ENCODE peak calls at places on chromosomes 7 and 10, in ten cellular contexts. Y is NB4, Z is HCT116, G is ovary, S is stomach, P is IMR-90, F is tibial nerve, U is spleen, V is uterus, N is endothelial cell of umbilical vein. H is an unnamed sample.
A peak's percentile ranks its signal among the peaks of the same experiment; 100 is the strongest.

GRCh38 chr10:17428616-17429097 is 25.7 kb downstream of the ST8SIA6 start:
- DNase-seq in Y (peak; percentile 31), Z (no peak), G (no peak), S (no peak), P (no peak), F (no peak), U (peak; percentile 77), V (no peak), N (peak; percentile 44), H (peak; percentile 91)

GRCh38 chr7:37000514-37000913 is 276.2 kb upstream of the AOAH start:
- DNase-seq in Y (no peak), Z (no peak), G (no peak), S (no peak), P (no peak), F (no peak), U (no peak), V (no peak), N (no peak), H (no peak)

GRCh38 chr10:45660876-45661411 is 11.6 kb downstream of the ZFAND4 start:
- DNase-seq in Y (no peak), Z (no peak), G (no peak), S (no peak), P (no peak), F (no peak), U (no peak), V (no peak), N (no peak), H (no peak)

GRCh38 chr7:131320603-131321002 is 7.1 kb upstream of the MKLN1 start:
- DNase-seq in Y (no peak), Z (no peak), G (no peak), S (no peak), P (no peak), F (no peak), U (no peak), V (no peak), N (no peak), H (no peak)

GRCh38 chr10:4538016-4538415 is 288.0 kb upstream of the AKR1E2 start:
- DNase-seq in Y (no peak), Z (no peak), G (no peak), S (no peak), P (no peak), F (no peak), U (no peak), V (no peak), N (no peak), H (no peak)

GRCh38 chr7:41244246-41244645 is 458.6 kb downstream of the INHBA start:
- DNase-seq in Y (no peak), Z (no peak), G (no peak), S (no peak), P (peak; percentile 22), F (no peak), U (no peak), V (no peak), N (no peak), H (no peak)

GRCh38 chr7:109479388-109479787 is 909.7 kb downstream of the DNAJB9 start:
- DNase-seq in Y (peak; percentile 9), Z (no peak), G (no peak), S (no peak), P (no peak), F (no peak), U (no peak), V (no peak), N (no peak), H (no peak)

GRCh38 chr7:2131341-2131740 is 101.4 kb downstream of the MAD1L1 start:
- DNase-seq in Y (no peak), Z (no peak), G (no peak), S (no peak), P (no peak), F (no peak), U (no peak), V (no peak), N (no peak), H (no peak)

DNA sequence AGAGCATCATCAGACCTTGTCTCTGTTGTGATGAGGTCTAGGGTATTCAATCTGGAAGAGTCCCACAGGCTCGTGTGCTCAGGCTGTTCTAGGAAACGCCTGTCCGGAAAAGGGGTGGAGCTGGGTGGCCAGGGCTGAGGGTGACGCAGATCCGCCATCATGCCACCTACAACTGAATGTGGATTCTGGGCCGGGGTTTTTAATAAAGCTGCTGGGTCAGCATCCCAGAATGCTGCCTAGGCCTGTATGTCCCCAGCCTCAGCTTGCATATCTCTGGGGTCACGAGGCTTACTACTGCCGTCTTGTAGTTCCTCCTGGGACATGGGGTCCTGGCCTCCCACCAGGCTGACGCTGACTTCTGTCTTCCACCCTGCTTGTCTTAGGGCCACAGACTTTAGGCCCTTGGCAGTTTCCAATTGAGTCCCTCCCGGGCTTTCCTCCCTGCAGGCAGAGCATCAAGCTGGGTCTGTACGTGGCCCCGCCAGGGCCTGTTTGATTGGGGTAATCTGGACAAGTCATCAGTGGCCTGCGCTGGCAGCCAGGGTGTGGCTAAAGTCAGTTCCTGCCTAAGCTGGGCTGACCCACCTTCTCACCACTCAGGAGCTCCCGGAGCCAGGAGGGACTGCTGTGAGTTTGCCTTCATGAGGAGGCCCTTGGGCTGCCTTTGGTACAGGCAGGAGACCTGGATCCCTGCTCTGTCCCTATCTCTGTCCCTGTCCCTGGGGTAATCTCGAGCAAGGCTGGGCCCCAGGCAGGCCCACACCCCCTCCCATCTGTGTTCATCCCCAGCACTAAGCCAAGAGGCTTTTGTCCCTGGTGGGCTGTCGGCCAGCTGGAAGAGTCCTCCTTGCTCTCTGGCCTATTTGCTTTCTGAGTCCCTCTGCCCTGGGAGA is 79.9 kb downstream of the ZMIZ1 start:
- DNase-seq in Y (no peak), Z (no peak), G (no peak), S (peak; percentile 74), P (peak; percentile 40), F (peak; percentile 67), U (peak; percentile 86), V (no peak), N (peak; percentile 80), H (peak; percentile 82)
- TF ChIP-seq POLR2A in Y (no peak), Z (no peak), G (no peak), S (no peak), P (no peak), F (no peak), U (no peak), V (no peak), N (no peak), H (peak; percentile 54)

GRCh38 chr10:71218833-71219120 is 6.4 kb downstream of the UNC5B start:
- DNase-seq in Y (no peak), Z (no peak), G (no peak), S (no peak), P (no peak), F (no peak), U (no peak), V (no peak), N (no peak), H (no peak)

GRCh38 chr10:71218046-71218832 is 5.9 kb downstream of the UNC5B start:
- DNase-seq in Y (no peak), Z (peak; percentile 36), G (peak; percentile 8), S (peak; percentile 35), P (peak; percentile 74), F (no peak), U (peak; percentile 47), V (no peak), N (peak; percentile 54), H (no peak)

GRCh38 chr10:71216751-71217265 is 4.4 kb downstream of the UNC5B start:
- DNase-seq in Y (no peak), Z (no peak), G (no peak), S (peak; percentile 23), P (no peak), F (no peak), U (peak; percentile 54), V (no peak), N (no peak), H (no peak)

GRCh38 chr10:71216363-71216695 is 4.0 kb downstream of the UNC5B start:
- DNase-seq in Y (no peak), Z (no peak), G (no peak), S (peak; percentile 18), P (no peak), F (no peak), U (peak; percentile 22), V (no peak), N (no peak), H (no peak)

DNA sequence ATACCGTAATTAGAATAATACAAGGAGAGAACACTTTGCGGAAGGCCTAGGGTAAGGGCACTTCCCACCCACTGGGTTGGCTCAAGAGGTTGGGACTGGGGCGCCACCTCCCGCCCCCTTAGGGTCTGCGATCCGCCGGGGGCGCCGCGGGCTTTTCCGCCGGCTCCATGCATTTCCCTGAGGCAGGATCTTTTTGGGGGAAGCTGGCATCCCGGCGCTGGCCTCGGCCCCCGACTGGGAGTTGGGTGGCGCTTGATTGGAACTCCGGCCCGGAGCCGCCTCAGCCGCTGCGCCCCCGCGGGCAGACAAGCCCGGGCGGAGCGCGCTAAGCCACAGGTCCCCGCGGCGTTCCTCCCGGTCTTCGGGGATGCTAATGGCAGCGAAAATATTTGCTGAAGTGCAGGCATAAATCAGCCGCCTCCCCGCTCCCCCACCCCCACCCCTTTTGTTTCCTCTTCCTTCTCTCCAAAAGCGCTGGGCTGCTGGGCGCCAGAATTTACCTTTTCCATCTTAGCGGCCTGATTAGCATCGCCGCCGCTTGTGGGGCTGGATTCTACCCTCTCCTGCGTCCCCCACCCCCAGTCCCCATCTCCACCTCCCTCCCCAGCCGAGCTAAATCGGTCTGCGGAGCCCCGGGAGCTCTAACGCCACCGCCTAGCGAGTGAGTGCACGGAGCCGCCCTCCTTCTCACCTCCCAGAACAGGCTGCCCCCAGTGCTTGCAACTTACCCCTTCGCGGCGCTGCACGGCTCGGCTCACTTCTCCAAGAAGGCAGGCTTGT is 5.1 kb downstream of the UNC5B start:
- DNase-seq in Y (no peak), Z (no peak), G (peak; percentile 42), S (no peak), P (no peak), F (no peak), U (peak; percentile 74), V (peak; percentile 59), N (no peak), H (no peak)
- TF ChIP-seq POLR2A in Y (no peak), Z (no peak), G (no peak), S (no peak), P (no peak), F (no peak), U (no peak), V (no peak), N (no peak), H (no peak)

DNA sequence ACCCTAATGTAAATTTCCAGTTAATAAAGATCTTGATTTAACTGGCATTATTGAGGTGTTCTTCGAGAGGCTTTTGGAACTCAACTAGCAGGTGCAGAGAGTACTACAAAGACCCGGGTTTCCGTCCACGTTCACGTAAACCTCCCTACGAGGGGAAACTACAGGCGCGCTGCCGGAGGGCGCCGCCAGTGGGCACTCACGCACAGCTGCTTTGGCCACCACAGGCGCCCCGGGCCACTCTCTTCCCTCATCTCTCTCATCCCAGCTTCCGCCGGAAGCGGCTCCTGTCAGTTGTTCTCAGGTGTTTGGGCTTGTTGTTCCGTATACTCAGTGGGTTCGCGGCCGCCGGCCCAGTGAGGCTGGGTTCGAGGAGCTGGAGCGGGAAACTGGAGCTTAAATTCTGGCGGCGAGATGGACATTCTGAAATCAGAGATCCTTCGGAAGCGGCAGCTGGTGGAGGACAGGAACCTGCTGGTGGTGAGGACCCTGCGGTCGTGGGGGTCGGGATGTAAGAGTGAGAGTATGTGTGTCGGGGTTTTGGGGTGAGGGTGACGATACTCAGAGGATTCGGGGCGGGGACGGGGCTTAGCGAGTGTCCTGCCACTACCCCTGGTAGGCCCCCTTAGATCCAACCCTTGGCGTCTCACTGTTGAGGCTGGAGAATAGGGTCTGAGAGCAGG is at the start of gene PRPF18:
- DNase-seq in Y (peak; percentile 87), Z (peak; percentile 92), G (peak; percentile 86), S (peak; percentile 96), P (peak; percentile 92), F (peak; percentile 88), U (peak; percentile 99), V (peak; percentile 88), N (peak; percentile 90), H (peak; percentile 95)
- TF ChIP-seq POLR2A in Y (peak; percentile 46), Z (peak; percentile 58), G (no peak), S (no peak), P (peak; percentile 69), F (no peak), U (no peak), V (no peak), N (peak; percentile 62), H (peak; percentile 76)

DNA sequence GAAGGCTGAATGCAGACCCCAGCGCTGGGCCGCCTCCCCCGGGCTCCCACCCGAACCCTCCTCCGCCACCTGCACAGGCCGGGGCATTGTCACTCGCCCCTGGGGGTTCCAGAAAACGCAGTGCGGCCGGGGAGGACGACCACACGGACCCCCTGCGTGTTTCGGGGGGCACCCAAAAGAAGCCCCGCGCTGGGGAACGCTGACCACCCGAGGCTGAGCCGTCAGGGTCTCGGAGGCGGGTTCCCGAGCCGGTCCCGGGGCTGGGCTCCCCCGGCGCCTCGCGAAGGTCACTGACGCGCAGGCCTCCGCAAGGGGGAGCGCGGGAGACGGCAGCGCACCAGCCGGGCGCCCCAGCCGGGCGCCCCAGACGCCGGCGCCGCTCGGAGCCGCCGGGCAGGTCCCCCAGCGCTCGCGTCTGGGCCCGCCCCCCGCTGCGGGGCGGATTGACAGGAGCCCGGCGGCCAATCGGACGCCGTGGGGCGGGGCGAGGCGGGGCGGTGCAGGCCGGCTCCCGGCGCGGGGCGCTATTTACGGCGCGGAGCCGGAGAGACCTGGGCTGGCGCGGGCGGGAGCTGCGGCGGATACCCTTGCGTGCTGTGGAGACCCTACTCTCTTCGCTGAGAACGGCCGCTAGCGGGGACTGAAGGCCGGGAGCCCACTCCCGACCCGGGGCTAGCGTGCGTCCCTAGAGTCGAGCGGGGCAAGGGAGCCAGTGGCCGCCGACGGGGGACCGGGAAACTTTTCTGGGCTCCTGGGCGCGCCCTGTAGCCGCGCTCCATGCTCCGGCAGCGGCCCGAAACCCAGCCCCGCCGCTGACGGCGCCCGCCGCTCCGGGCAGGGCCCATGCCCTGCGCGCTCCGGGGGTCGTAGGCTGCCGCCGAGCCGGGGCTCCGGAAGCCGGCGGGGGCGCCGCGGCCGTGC is at the start of gene BAMBI:
- DNase-seq in Y (peak; percentile 89), Z (peak; percentile 77), G (peak; percentile 93), S (peak; percentile 95), P (peak; percentile 89), F (peak; percentile 79), U (peak; percentile 97), V (peak; percentile 90), N (peak; percentile 92), H (peak; percentile 94)
- TF ChIP-seq POLR2A in Y (peak; percentile 83), Z (no peak), G (peak; percentile 92), S (no peak), P (peak; percentile 97), F (peak; percentile 89), U (peak; percentile 41), V (peak; percentile 95), N (peak; percentile 96), H (peak; percentile 20)

H was measured in erythroblast.